ENCODE peak calls at places on chromosome 2, in seven cellular contexts. Y, M, L, Z, G, A and E are unnamed samples.

GRCh38 chr2:215775106-215775505 is 238.2 kb downstream of the MREG start:
- DNase-seq in Y (no peak), M (no peak), L (no peak), Z (no peak), G (no peak), A (no peak), E (no peak)

GRCh38 chr2:45778720-45779171 is 127.3 kb downstream of the PRKCE start:
- DNase-seq in Y (peak; percentile 14), M (peak; percentile 78), L (peak; percentile 54), Z (peak; percentile 64), G (no peak), A (peak; percentile 72), E (no peak)

GRCh38 chr2:122020377-122020776 is 264.9 kb downstream of the TSN start:
- DNase-seq in Y (no peak), M (no peak), L (no peak), Z (no peak), G (no peak), A (no peak), E (no peak)

GRCh38 chr2:100390001-100390940 is 27.2 kb downstream of the CHST10 start:
- DNase-seq in Y (no peak), M (no peak), L (no peak), Z (no peak), G (no peak), A (no peak), E (no peak)

GRCh38 chr2:240903191-240904060 is 2.7 kb upstream of the CROCC2 start:
- DNase-seq in Y (no peak), M (no peak), L (peak; percentile 28), Z (peak; percentile 22), G (no peak), A (no peak), E (no peak)

GRCh38 chr2:23691576-23691975 is 235.3 kb downstream of the ATAD2B start:
- DNase-seq in Y (no peak), M (no peak), L (no peak), Z (no peak), G (no peak), A (peak; percentile 36), E (no peak)

GRCh38 chr2:119673796-119674195 is 5.2 kb upstream of the TMEM177 start:
- DNase-seq in Y (no peak), M (no peak), L (no peak), Z (no peak), G (no peak), A (no peak), E (no peak)

GRCh38 chr2:172906401-172906811 is 169.2 kb upstream of the MAP3K20 start:
- DNase-seq in Y (no peak), M (no peak), L (no peak), Z (peak; percentile 78), G (no peak), A (no peak), E (no peak)

GRCh38 chr2:144509001-144509545 is 10.8 kb downstream of the ZEB2 start:
- DNase-seq in Y (no peak), M (no peak), L (no peak), Z (no peak), G (no peak), A (no peak), E (no peak)

GRCh38 chr2:170530803-170531564 is 184.2 kb upstream of the SP5 start:
- DNase-seq in Y (no peak), M (peak; percentile 15), L (no peak), Z (no peak), G (no peak), A (no peak), E (no peak)

GRCh38 chr2:188811522-188811921 is 162.7 kb upstream of the COL3A1 start:
- DNase-seq in Y (no peak), M (no peak), L (no peak), Z (no peak), G (peak; percentile 74), A (no peak), E (no peak)

GRCh38 chr2:56981554-56981953 is 797.8 kb downstream of the CCDC85A start:
- DNase-seq in Y (no peak), M (no peak), L (no peak), Z (no peak), G (no peak), A (no peak), E (no peak)

GRCh38 chr2:120914839-120915521 is 179.3 kb downstream of the GLI2 start:
- DNase-seq in Y (no peak), M (peak; percentile 81), L (peak; percentile 96), Z (peak; percentile 89), G (no peak), A (peak; percentile 92), E (no peak)

GRCh38 chr2:64562148-64562784 is 38.1 kb downstream of the AFTPH start:
- DNase-seq in Y (peak; percentile 59), M (no peak), L (no peak), Z (no peak), G (no peak), A (no peak), E (no peak)

GRCh38 chr2:161131074-161131680 is 29.1 kb upstream of the TANK start:
- DNase-seq in Y (no peak), M (no peak), L (no peak), Z (no peak), G (no peak), A (no peak), E (no peak)

GRCh38 chr2:56444339-56444738 is 260.5 kb downstream of the CCDC85A start:
- DNase-seq in Y (no peak), M (peak; percentile 79), L (no peak), Z (peak; percentile 43), G (no peak), A (no peak), E (no peak)

GRCh38 chr2:102796337-102796736 is 34.5 kb downstream of the TMEM182 start:
- DNase-seq in Y (no peak), M (no peak), L (no peak), Z (peak; percentile 53), G (no peak), A (no peak), E (no peak)

GRCh38 chr2:165238295-165238694 is 919 bp upstream of the SCN2A start:
- DNase-seq in Y (no peak), M (peak; percentile 75), L (no peak), Z (no peak), G (no peak), A (no peak), E (no peak)

GRCh38 chr2:215003001-215003400 is 135.4 kb downstream of the ABCA12 start:
- DNase-seq in Y (no peak), M (no peak), L (no peak), Z (no peak), G (no peak), A (no peak), E (peak; percentile 62)

GRCh38 chr2:120917876-120918275 is 182.2 kb downstream of the GLI2 start:
- DNase-seq in Y (no peak), M (no peak), L (no peak), Z (no peak), G (no peak), A (peak; percentile 21), E (no peak)

GRCh38 chr2:238700122-238700457 is 147.8 kb upstream of the TWIST2 start:
- DNase-seq in Y (no peak), M (no peak), L (no peak), Z (peak; percentile 79), G (no peak), A (peak; percentile 51), E (no peak)

GRCh38 chr2:138432971-138433370 is 68.6 kb upstream of the SPOPL start:
- DNase-seq in Y (no peak), M (no peak), L (no peak), Z (no peak), G (no peak), A (no peak), E (no peak)

GRCh38 chr2:237872178-237872887 is 12.9 kb downstream of the RAMP1 start:
- DNase-seq in Y (no peak), M (no peak), L (peak; percentile 36), Z (no peak), G (no peak), A (no peak), E (no peak)

GRCh38 chr2:71459084-71459431 is 5.7 kb downstream of the DYSF start:
- DNase-seq in Y (no peak), M (no peak), L (no peak), Z (no peak), G (no peak), A (no peak), E (no peak)

GRCh38 chr2:71457123-71457958 is 4.0 kb downstream of the DYSF start:
- DNase-seq in Y (no peak), M (no peak), L (no peak), Z (no peak), G (no peak), A (no peak), E (no peak)

GRCh38 chr2:71458413-71459083 is 5.2 kb downstream of the DYSF start:
- DNase-seq in Y (no peak), M (no peak), L (no peak), Z (peak; percentile 63), G (no peak), A (no peak), E (no peak)

GRCh38 chr2:71456617-71457016 is 3.3 kb downstream of the DYSF start:
- DNase-seq in Y (no peak), M (no peak), L (no peak), Z (no peak), G (no peak), A (no peak), E (no peak)

DNA sequence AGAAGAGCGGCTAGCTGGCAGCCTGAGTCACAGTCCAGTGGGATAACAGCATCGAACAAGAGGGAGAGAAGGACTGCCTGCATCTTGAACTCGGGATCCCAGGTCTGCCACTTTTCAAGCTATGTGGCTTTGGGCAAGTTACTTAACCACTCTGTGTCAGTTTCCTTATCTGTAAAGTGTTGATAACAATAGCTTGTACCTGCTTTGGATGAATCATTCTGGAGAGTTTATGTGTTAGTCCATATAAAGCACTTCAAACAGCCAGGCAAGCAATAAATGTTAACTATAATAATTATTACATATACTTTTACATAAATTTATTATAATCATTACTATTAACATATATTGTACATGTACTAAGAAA is 4.6 kb downstream of the DYSF start:
- DNase-seq in Y (no peak), M (no peak), L (no peak), Z (no peak), G (no peak), A (no peak), E (no peak)
- H3K27ac ChIP-seq in Y (no peak overlapping the region), M (peak overlapping the region; percentile 99), L (no peak overlapping the region), Z (peak overlapping the region; percentile 91), G (no peak overlapping the region), A (no peak overlapping the region), E (no peak overlapping the region)

GRCh38 chr2:219595250-219595649 is 2.4 kb upstream of the STK11IP start:
- DNase-seq in Y (peak; percentile 64), M (peak; percentile 72), L (peak; percentile 74), Z (no peak), G (no peak), A (no peak), E (no peak)
- H3K27ac ChIP-seq in Y (peak overlapping the region; percentile 98), M (peak overlapping the region; percentile 87), L (peak overlapping the region; percentile 26), Z (peak overlapping the region; percentile 41), G (no peak overlapping the region), A (no peak overlapping the region), E (no peak overlapping the region)

DNA sequence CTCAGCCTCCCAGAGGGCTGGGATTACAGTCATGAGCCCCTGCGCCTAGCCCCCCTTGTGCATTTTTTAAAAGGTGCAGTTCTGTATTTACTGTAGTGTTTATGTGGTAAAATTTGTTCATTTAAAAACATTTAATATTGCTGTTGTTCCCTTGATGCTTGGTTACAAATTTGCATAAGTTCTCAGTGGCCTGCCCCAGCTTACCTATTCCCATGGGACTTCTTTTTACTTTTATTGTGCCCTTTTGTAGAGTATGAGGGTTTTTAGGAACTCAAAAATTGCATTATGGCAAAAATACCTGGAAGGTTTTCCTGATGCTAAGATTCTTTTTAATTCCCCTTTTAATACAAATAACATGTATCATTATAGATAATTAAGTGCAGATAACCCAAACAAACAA is 63.0 kb downstream of the DGKD start:
- DNase-seq in Y (no peak), M (no peak), L (no peak), Z (no peak), G (no peak), A (no peak), E (peak; percentile 0)
- H3K27ac ChIP-seq in Y (no peak overlapping the region), M (no peak overlapping the region), L (no peak overlapping the region), Z (no peak overlapping the region), G (no peak overlapping the region), A (no peak overlapping the region), E (no peak overlapping the region)

GRCh38 chr2:202034249-202035088 is 814 bp downstream of the FZD7 start:
- DNase-seq in Y (no peak), M (peak; percentile 69), L (peak; percentile 60), Z (no peak), G (peak; percentile 22), A (peak; percentile 46), E (no peak)
- H3K27ac ChIP-seq in Y (no peak overlapping the region), M (peak overlapping the region; percentile 94), L (peak overlapping the region; percentile 75), Z (peak overlapping the region; percentile 96), G (no peak overlapping the region), A (peak overlapping the region; percentile 46), E (peak overlapping the region; percentile 57)